ENCODE peak calls at places on chromosomes 13 and 19, in ten cellular contexts. K is naive thymus-derived CD4-positive, alpha-beta T cell; H is left lung; Y is ascending aorta; E is upper lobe of right lung; G is cardiac muscle cell; P is tibial nerve; D is suprapubic skin; U is ovary; Q is adrenal gland. O is an unnamed sample.

GRCh38 chr13:105878119-105878518 is 657.3 kb downstream of the EFNB2 start:
- DNase-seq in K (no peak), H (no peak), Y (no peak), E (no peak), G (no peak), P (no peak), D (no peak), U (no peak), Q (no peak), O (no peak)

GRCh38 chr13:89803839-89804238 is 1543.6 kb upstream of the MIR17HG start:
- DNase-seq in K (no peak), H (no peak), Y (no peak), E (no peak), G (no peak), P (no peak), D (no peak), U (no peak), Q (no peak), O (no peak)

GRCh38 chr13:99429670-99430069 is 71.6 kb upstream of the TM9SF2 start:
- DNase-seq in K (no peak), H (no peak), Y (no peak), E (no peak), G (no peak), P (no peak), D (no peak), U (no peak), Q (no peak), O (no peak)

GRCh38 chr13:114004416-114005205 is 30.7 kb upstream of the C13orf46 start:
- DNase-seq in K (no peak), H (peak; percentile 34), Y (peak; percentile 68), E (no peak), G (no peak), P (no peak), D (peak; percentile 63), U (no peak), Q (no peak), O (no peak)

GRCh38 chr13:29676941-29677452 is 81.5 kb upstream of the SLC7A1 start:
- DNase-seq in K (no peak), H (no peak), Y (no peak), E (no peak), G (no peak), P (no peak), D (no peak), U (no peak), Q (no peak), O (no peak)

GRCh38 chr19:7748756-7749155 is 1.4 kb upstream of the CD209 start:
- DNase-seq in K (no peak), H (no peak), Y (no peak), E (no peak), G (no peak), P (no peak), D (no peak), U (no peak), Q (no peak), O (no peak)

GRCh38 chr19:49073514-49074378 is 1.2 kb upstream of the KCNA7 start:
- DNase-seq in K (no peak), H (no peak), Y (no peak), E (no peak), G (peak; percentile 81), P (no peak), D (no peak), U (no peak), Q (no peak), O (no peak)

GRCh38 chr13:47291116-47291656 is 394.3 kb upstream of the HTR2A start:
- DNase-seq in K (no peak), H (no peak), Y (no peak), E (no peak), G (peak; percentile 39), P (no peak), D (no peak), U (no peak), Q (no peak), O (no peak)

GRCh38 chr13:57557979-57558529 is 73.5 kb upstream of the PCDH17 start:
- DNase-seq in K (no peak), H (no peak), Y (no peak), E (no peak), G (peak; percentile 33), P (no peak), D (no peak), U (no peak), Q (no peak), O (no peak)

GRCh38 chr13:52371736-52372247 is 34.2 kb downstream of the THSD1 start:
- DNase-seq in K (no peak), H (no peak), Y (no peak), E (no peak), G (no peak), P (no peak), D (no peak), U (no peak), Q (no peak), O (no peak)

GRCh38 chr13:42740753-42741152 is 40.6 kb upstream of the FAM216B start:
- DNase-seq in K (no peak), H (peak; percentile 60), Y (no peak), E (peak; percentile 68), G (no peak), P (no peak), D (no peak), U (no peak), Q (peak; percentile 27), O (no peak)

GRCh38 chr13:51275101-51275500 is 52.9 kb downstream of the FAM124A start:
- DNase-seq in K (no peak), H (no peak), Y (no peak), E (no peak), G (no peak), P (no peak), D (no peak), U (no peak), Q (no peak), O (no peak)

GRCh38 chr19:7505288-7505681 is 10.6 kb upstream of the ZNF358 start:
- DNase-seq in K (no peak), H (no peak), Y (no peak), E (no peak), G (no peak), P (no peak), D (no peak), U (no peak), Q (no peak), O (no peak)

GRCh38 chr19:339262-339887 is 5.2 kb downstream of the MIER2 start:
- DNase-seq in K (no peak), H (no peak), Y (no peak), E (no peak), G (no peak), P (no peak), D (peak; percentile 11), U (no peak), Q (no peak), O (no peak)

GRCh38 chr13:98585946-98586345 is 9.0 kb upstream of the STK24 start:
- DNase-seq in K (no peak), H (no peak), Y (no peak), E (no peak), G (no peak), P (no peak), D (no peak), U (no peak), Q (no peak), O (no peak)

GRCh38 chr19:10611907-10612306 is 13.4 kb upstream of the SLC44A2 start:
- DNase-seq in K (no peak), H (no peak), Y (no peak), E (no peak), G (no peak), P (no peak), D (no peak), U (no peak), Q (no peak), O (no peak)

GRCh38 chr19:15304140-15304705 is 28.1 kb downstream of the BRD4 start:
- DNase-seq in K (no peak), H (no peak), Y (no peak), E (peak; percentile 30), G (peak; percentile 47), P (no peak), D (peak; percentile 46), U (no peak), Q (no peak), O (peak; percentile 26)
- H3K4me3 ChIP-seq in K (peak overlapping the region; percentile 34), H (no peak overlapping the region), Y (peak overlapping the region; percentile 4), E (no peak overlapping the region), G (no peak overlapping the region), P (no peak overlapping the region), D (no peak overlapping the region), U (no peak overlapping the region), Q (no peak overlapping the region), O (peak overlapping the region; percentile 34)

GRCh38 chr13:107185889-107186288 is 618.0 kb upstream of the ARGLU1 start:
- DNase-seq in K (no peak), H (no peak), Y (no peak), E (no peak), G (no peak), P (no peak), D (no peak), U (no peak), Q (no peak), O (no peak)
- H3K27ac ChIP-seq in K (no peak overlapping the region), H (no peak overlapping the region), Y (no peak overlapping the region), E (no peak overlapping the region), G (no peak overlapping the region), P (no peak overlapping the region), D (no peak overlapping the region), U (no peak overlapping the region), Q (no peak overlapping the region), O (no peak overlapping the region)

DNA sequence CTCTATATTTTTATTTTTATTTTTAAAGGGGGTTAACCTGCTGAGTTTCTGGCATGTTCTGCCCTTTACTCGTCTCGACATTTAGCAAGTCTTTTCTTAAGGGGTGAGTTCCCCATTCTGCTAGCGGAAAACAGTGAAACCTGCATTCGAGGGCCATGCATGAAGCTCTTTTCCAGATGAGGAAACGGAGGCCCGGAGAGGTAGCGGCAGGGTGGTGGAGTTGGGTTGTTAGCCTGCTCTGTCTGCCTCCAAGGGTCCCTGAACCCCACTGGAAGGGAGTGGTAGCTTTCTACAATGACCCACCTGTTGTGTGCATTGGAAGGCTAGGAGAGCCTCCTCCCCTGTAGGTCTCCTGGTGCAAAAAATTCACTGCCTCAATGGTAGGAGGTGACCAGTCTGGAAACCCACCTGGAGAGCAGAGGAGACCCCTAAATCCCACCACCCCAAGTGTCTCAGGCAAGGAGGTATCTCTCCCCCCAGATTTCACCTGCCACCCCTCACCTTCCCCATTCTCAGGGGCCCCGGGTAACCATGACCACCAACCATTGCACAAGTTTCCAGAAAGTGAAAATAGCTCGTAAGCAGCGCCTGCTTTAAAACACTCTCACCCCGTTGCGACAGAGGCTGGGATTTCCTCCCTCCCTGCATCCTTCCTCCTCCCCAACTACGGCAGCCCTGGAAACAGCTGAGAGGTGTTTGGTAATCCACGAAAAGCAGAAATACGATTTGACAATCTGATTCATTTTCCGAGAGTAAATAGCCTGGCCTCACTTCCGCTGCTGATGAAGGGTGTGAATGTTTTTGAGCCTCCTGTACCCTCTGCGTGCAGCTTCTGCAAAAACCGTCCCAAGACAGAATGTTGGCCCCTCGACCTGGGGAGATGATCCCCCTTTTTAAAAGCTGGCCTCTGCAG is 3.5 kb downstream of the KLF2 start:
- DNase-seq in K (peak; percentile 50), H (peak; percentile 91), Y (peak; percentile 93), E (peak; percentile 89), G (no peak), P (peak; percentile 78), D (peak; percentile 93), U (peak; percentile 73), Q (peak; percentile 67), O (peak; percentile 73)
- H3K4me1 ChIP-seq in K (peaks cover 32% of the 10 kb centered on the region), H (peaks cover 13% of the 10 kb centered on the region), Y (peaks cover 40% of the 10 kb centered on the region), E (peaks cover 23% of the 10 kb centered on the region), G (peaks cover 3% of the 10 kb centered on the region), P (peaks cover 23% of the 10 kb centered on the region), D (peaks cover 49% of the 10 kb centered on the region), U (peaks cover 7% of the 10 kb centered on the region), Q (no peaks in the 10 kb centered on the region), O (peaks cover 48% of the 10 kb centered on the region)

DNA sequence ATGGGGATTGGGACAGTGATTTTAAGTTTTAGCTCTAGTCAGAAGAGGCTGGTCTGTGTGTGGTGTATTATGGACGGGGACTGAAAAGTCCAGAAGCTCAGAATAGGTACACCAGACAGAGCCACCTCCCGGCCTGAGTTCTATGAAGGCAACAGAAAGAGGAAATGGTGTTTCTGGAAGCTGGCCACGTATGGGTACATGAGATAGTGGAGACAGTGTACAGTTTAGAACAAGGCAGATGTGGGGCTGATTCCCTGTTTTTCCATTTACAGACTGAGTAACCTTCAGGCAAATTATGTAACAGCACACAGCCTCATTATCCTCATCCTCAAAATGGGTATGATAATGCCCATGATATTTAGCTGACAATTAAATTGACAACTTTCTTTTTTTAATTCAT is 1.3 kb downstream of the ZNF175 start:
- DNase-seq in K (no peak), H (no peak), Y (no peak), E (no peak), G (no peak), P (no peak), D (no peak), U (no peak), Q (no peak), O (no peak)
- H3K4me3 ChIP-seq in K (no peak overlapping the region), H (no peak overlapping the region), Y (peak overlapping the region; percentile 94), E (peak overlapping the region; percentile 74), G (no peak overlapping the region), P (peak overlapping the region; percentile 73), D (no peak overlapping the region), U (no peak overlapping the region), Q (peak overlapping the region; percentile 78), O (no peak overlapping the region)

O was measured in CD4-positive, alpha-beta memory T cell.